ENCODE peak calls at places on chromosomes 12 and 14, in four cellular contexts. J is gastrocnemius medialis, T is breast epithelium, E is cardiac muscle cell. Z is an unnamed sample.

GRCh38 chr12:78149459-78149858 is 318.8 kb downstream of the NAV3 start:
- DNase-seq in J (no peak), E (peak), T (no peak), Z (no peak)

GRCh38 chr12:96356831-96357230 is 43.4 kb downstream of the CDK17 start:
- DNase-seq in J (no peak), E (no peak), T (no peak), Z (no peak)

GRCh38 chr12:106758349-106758951 is 16.0 kb upstream of the RIC8B start:
- DNase-seq in J (no peak), T (no peak), E (no peak), Z (no peak)

GRCh38 chr14:30988509-30988908 is 36.9 kb upstream of the AP4S1 start:
- DNase-seq in J (no peak), T (no peak), E (peak), Z (no peak)

GRCh38 chr12:111025792-111026430 is 105.5 kb upstream of the MYL2 start:
- DNase-seq in J (no peak), E (no peak), T (no peak), Z (no peak)

GRCh38 chr14:105161314-105161713 is 7.3 kb downstream of the JAG2 start:
- DNase-seq in J (no peak), T (no peak), E (no peak), Z (no peak)

GRCh38 chr14:61563162-61563511 is 132.2 kb upstream of the HIF1A start:
- DNase-seq in J (no peak), T (no peak), E (no peak), Z (no peak)

GRCh38 chr14:22998324-22999012 is 11.5 kb downstream of the C14orf93 start:
- DNase-seq in T (no peak), E (peak), J (no peak), Z (no peak)

GRCh38 chr14:77355811-77356210 is 21.1 kb downstream of the TMED8 start:
- DNase-seq in E (peak), J (no peak), T (no peak), Z (no peak)

GRCh38 chr12:39990122-39991101 is 115.5 kb downstream of the SLC2A13 start:
- DNase-seq in J (no peak), E (peak), T (no peak), Z (peak)

GRCh38 chr12:32559434-32559833 is 119.7 kb upstream of the DNM1L start:
- DNase-seq in J (peak), T (no peak), E (no peak), Z (no peak)

GRCh38 chr12:75476076-75476475 is 4.5 kb upstream of the GLIPR1 start:
- DNase-seq in T (no peak), E (no peak), J (no peak), Z (no peak)

GRCh38 chr12:53754196-53754595 is 2.4 kb upstream of the CISTR start:
- DNase-seq in E (no peak), T (no peak), J (no peak), Z (no peak)

GRCh38 chr12:6335451-6336078 is 6.3 kb downstream of the TNFRSF1A start:
- DNase-seq in E (peak), T (peak), J (peak), Z (peak)

GRCh38 chr12:6336859-6337744 is 4.8 kb downstream of the TNFRSF1A start:
- DNase-seq in T (no peak), E (no peak), J (no peak), Z (no peak)

GRCh38 chr12:6334940-6335450 is 6.9 kb downstream of the TNFRSF1A start:
- DNase-seq in T (no peak), J (no peak), E (no peak), Z (peak)

GRCh38 chr12:6337958-6338406 is 3.9 kb downstream of the TNFRSF1A start:
- DNase-seq in J (no peak), E (peak), T (no peak), Z (no peak)

DNA sequence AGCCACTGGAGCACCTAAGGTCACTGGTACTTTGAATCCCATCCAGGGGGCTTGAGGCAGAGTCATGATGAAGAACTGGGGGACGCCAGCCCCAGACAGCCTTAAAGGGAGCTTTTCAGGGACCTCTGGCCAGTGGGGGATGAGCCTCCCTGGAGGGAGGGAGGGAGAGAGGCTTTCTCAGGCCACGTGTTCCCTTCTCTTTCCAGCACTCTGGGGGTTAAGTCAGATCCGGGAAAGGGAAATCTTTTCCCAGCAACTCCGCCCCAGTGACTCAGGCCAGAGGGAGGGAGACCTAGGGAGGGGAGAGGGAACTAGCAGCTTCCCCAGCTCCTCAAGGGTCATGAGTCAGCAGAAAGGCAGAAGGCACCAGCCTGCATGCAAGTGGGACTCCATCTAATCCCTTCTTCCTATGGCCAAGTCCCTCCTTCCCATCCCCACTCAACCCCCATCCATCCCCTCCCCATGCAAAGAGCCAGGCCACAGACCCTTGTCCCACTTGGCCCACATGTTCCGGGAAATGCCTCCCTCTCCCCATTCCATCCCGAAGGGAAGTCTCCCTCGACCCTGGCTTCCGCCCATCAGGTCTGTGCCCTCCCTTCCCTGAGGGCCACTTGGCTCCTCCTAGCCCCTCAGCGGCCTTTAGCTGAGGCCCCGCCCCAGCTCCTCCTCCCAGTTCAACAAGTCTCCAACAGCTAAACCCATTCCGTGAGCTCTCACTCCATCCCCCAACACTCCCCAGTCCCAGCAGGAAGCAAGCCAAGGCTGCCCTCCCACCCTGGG is 5.6 kb downstream of the TNFRSF1A start:
- DNase-seq in T (peak), E (peak), J (peak), Z (peak)
- H3K4me3 ChIP-seq in T (peak), E (peak), J (peak), Z (peak)

GRCh38 chr12:121209221-121209620 is 708 bp upstream of the P2RX4 start:
- DNase-seq in J (no peak), E (no peak), T (no peak), Z (peak)
- H3K4me3 ChIP-seq in J (peak), E (no peak), T (peak), Z (peak)

GRCh38 chr14:101776315-101776714 is 14.8 kb downstream of the PPP2R5C start:
- DNase-seq in J (no peak), E (no peak), T (no peak), Z (no peak)

GRCh38 chr14:101775756-101776292 is 14.3 kb downstream of the PPP2R5C start:
- DNase-seq in E (no peak), J (no peak), T (no peak), Z (no peak)

GRCh38 chr14:101773378-101773777 is 11.9 kb downstream of the PPP2R5C start:
- DNase-seq in J (no peak), T (no peak), E (no peak), Z (no peak)

GRCh38 chr14:101774006-101774755 is 12.7 kb downstream of the PPP2R5C start:
- DNase-seq in J (no peak), E (no peak), T (no peak), Z (no peak)

GRCh38 chr14:101774814-101775213 is 13.3 kb downstream of the PPP2R5C start:
- DNase-seq in T (no peak), J (no peak), E (no peak), Z (no peak)
- H3K4me3 ChIP-seq in T (no peak), J (no peak), E (no peak), Z (no peak)

GRCh38 chr14:20427231-20428009 is 8.5 kb downstream of the KLHL33 start:
- DNase-seq in J (no peak), E (peak), T (no peak), Z (no peak)

GRCh38 chr14:20429801-20430669 is 5.9 kb downstream of the KLHL33 start:
- DNase-seq in T (no peak), E (no peak), J (no peak), Z (no peak)

GRCh38 chr14:20428010-20428365 is 8.0 kb downstream of the KLHL33 start:
- DNase-seq in E (no peak), T (no peak), J (no peak), Z (no peak)

GRCh38 chr14:20422886-20423285 is 9.6 kb upstream of the TEP1 start:
- DNase-seq in E (no peak), T (no peak), J (no peak), Z (no peak)

GRCh38 chr14:20428802-20429201 is 7.2 kb downstream of the KLHL33 start:
- DNase-seq in J (no peak), E (no peak), T (no peak), Z (no peak)
- H3K4me3 ChIP-seq in J (no peak), E (no peak), T (no peak), Z (no peak)

GRCh38 chr12:102958830-102959176 is 1.3 kb downstream of the ASCL1 start:
- DNase-seq in E (no peak), J (no peak), T (no peak), Z (no peak)
- H3K4me3 ChIP-seq in E (peak), J (peak), T (no peak), Z (peak)

DNA sequence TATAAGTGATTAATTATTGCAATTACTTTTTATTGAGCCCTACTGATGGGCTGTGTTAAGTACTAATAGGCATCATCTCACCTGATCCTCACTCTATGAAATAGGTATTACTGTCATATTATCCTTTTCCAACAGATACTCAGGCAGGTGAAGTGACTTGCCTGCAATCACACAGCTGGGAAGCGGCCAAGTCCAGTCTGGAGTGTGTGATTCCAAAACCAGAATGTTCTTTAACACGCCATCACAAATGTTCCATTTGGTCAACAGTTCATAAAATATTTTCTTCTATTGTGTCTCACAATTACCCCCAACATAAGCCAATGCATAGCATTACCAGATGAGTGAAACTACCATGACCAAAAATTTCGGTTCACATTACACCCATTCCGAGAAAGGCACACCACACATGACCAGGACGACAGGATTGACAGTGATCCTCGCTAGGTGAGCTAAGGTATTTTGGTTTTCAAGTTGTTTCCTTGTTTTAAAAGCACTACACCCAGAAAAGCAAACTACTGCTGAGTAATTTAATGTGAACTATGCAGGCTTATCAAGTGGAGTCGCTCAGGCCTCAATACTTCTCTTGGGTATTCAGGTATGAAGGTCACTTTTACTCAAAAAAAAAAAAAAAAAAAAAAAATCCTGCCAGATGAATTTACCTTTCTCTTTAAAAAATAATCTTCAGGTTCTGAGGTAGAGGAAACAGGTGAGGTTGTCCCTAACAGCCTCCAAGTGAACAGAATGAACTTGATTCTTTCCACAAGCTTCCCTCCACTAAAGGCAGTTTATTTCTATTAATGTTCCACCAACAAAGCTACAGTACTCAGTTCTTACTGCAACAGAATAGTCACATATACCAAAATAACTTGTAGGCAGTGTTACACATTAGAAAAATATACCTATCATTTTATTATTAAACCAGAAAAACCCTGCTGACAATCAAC is 2.4 kb downstream of the VPS37B start:
- DNase-seq in J (no peak), E (no peak), T (no peak), Z (no peak)
- H3K4me3 ChIP-seq in J (no peak), E (no peak), T (no peak), Z (peak)

GRCh38 chr12:114679942-114680341 is 4.0 kb downstream of the TBX3 start:
- DNase-seq in E (no peak), J (no peak), T (no peak), Z (no peak)
- H3K4me3 ChIP-seq in E (peak), J (no peak), T (peak), Z (peak)